ENCODE peak calls at places on chromosomes 16 and 17, in four cellular contexts. V, O, M and K are unnamed samples. For H3K27me3, the result is how much of the 10 kb centered on the place peaks cover.

GRCh38 chr17:76659928-76660614 is 16.5 kb upstream of the ST6GALNAC1 start:
- DNase-seq in V (peak), O (no peak), M (peak), K (no peak)

GRCh38 chr17:77206125-77206523 is 65.4 kb downstream of the SEC14L1 start:
- DNase-seq in V (no peak), O (no peak), M (no peak), K (no peak)

GRCh38 chr16:9050102-9050830 is 41.2 kb upstream of the HAPSTR1 start:
- DNase-seq in V (no peak), O (peak), M (peak), K (no peak)

GRCh38 chr17:30600062-30600829 is 123.0 kb downstream of the GOSR1 start:
- DNase-seq in V (peak), O (peak), M (peak), K (peak)

GRCh38 chr16:82653550-82654511 is 27.1 kb downstream of the CDH13 start:
- DNase-seq in V (no peak), O (peak), M (peak), K (peak)

GRCh38 chr17:21573961-21574610 is 118.2 kb upstream of the KCNJ18 start:
- DNase-seq in V (no peak), O (peak), M (no peak), K (peak)

GRCh38 chr17:39636927-39637736 is at the start of gene STARD3:
- DNase-seq in V (peak), O (peak), M (peak), K (peak)

GRCh38 chr17:54901230-54901847 is 687 bp downstream of the TOM1L1 start:
- DNase-seq in V (peak), O (peak), M (peak), K (peak)

GRCh38 chr16:22358000-22358399 is 16.4 kb downstream of the CDR2 start:
- DNase-seq in V (no peak), O (peak), M (no peak), K (no peak)

GRCh38 chr17:6554871-6555330 is 1.5 kb downstream of the PITPNM3 start:
- DNase-seq in V (no peak), O (no peak), M (peak), K (no peak)

GRCh38 chr16:86334062-86334461 is 176.3 kb upstream of the FOXF1 start:
- DNase-seq in V (no peak), O (no peak), M (no peak), K (no peak)

GRCh38 chr16:1990336-1991134 is 765 bp downstream of the SYNGR3 start:
- DNase-seq in V (no peak), O (no peak), M (no peak), K (no peak)

GRCh38 chr16:66290431-66290830 is 76.1 kb upstream of the CDH5 start:
- DNase-seq in V (no peak), O (no peak), M (no peak), K (no peak)

GRCh38 chr16:13402601-13403000 is 501.2 kb downstream of the SHISA9 start:
- DNase-seq in V (peak), O (peak), M (no peak), K (no peak)

GRCh38 chr17:80987941-80988461 is 3.6 kb upstream of the CHMP6 start:
- DNase-seq in V (no peak), O (no peak), M (no peak), K (no peak)

GRCh38 chr16:68388124-68388523 is 60.2 kb downstream of the SMPD3 start:
- DNase-seq in V (no peak), O (no peak), M (no peak), K (no peak)

GRCh38 chr17:40067710-40068109 is 4.9 kb downstream of the THRA start:
- DNase-seq in V (no peak), O (no peak), M (no peak), K (no peak)

GRCh38 chr17:70478883-70479282 is 309.6 kb downstream of the KCNJ2 start:
- DNase-seq in V (no peak), O (no peak), M (no peak), K (no peak)

GRCh38 chr17:42795061-42795460 is 3.4 kb downstream of the COA3 start:
- DNase-seq in V (no peak), O (no peak), M (no peak), K (no peak)

GRCh38 chr17:80882323-80882722 is 109.3 kb upstream of the CHMP6 start:
- DNase-seq in V (no peak), O (no peak), M (no peak), K (no peak)

GRCh38 chr17:42387663-42388380 is 420 bp downstream of the STAT3 start:
- DNase-seq in V (peak), O (no peak), M (no peak), K (peak)

GRCh38 chr17:68074279-68074678 is 38.7 kb downstream of the KPNA2 start:
- DNase-seq in V (no peak), O (no peak), M (no peak), K (no peak)

GRCh38 chr17:48111937-48112241 is 4.3 kb downstream of the SNX11 start:
- DNase-seq in V (no peak), O (no peak), M (no peak), K (no peak)

DNA sequence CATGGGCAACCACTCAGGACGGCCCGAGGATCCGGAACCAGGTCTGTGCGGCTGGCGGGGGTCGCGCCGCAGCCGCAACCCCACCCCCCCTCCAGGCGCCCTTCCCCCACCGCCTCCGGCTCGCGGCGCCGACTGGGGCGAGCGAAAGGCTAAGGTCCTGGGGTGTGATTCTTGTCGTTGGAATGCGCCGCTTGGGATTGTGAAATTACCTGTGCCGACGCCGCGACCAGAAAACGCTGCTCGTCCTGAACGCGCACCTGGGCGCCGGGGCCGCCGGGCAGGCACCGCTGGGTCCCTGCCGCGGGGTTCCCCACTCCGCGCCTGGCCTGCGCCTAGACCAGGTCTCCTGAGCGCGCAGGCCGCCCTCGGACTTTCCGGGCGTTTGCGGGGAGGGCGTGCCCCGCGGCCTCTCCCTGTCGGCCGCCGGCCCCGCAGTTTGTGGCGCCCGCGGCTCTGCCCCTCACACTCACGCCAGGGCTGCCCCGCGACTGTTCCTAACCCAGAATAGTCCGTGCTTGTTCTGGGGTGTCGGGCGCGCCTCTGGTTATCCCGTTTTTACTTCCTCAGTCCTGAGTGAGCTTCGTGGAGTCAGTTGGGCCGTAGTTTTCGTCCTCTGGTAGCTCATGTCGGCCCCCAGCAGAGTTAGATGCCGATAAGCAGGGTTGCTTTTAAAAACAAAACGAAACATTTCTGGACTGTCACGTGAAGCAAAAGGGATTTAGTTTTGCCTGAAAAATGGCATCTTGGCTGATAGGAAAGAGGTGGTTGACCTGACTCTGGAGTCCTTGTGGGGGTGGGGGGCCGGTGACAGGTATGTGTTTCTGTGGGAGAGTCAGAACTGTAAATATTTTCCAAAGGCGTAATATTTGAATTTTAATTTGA is 147.3 kb downstream of the SPECC1 start:
- DNase-seq in V (peak), O (peak), M (peak), K (peak)
- H2AFZ ChIP-seq in V (peak), O (peak), M (peak), K (peak)

DNA sequence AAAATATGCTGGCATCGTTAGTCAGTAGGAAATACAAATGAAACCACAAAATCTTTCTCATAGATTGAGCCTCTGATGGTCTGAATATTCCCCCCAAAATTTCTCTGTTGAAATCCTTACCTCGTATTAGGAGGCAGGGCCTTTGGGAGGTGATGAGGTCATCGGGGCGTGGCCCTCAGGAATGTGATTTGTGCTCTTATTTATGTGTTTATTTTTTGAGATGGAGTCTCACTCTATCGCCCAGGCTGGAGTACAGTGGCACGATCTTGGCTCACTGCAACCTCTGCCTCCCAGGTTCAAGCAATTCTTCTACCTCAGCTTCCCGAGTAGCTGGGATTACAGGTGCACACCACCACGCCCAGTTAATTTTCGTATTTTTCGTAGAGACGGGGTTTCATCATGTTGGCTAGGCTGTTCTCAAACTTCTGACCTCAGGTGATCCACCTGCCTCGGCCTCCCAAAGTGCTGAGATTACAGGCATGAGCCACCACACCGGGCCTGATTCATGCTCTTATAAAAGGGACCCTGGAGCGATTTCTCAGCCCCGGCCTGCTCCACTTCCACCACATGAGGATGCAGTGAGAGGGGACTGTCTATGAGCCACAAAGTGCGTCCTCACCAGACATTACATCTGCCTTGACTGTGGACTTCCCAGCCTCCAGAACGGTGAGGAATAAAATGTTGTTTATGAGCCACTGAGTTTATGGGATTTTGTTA is 53.1 kb downstream of the DNAH17 start:
- DNase-seq in V (peak), O (no peak), M (peak), K (no peak)
- H3K27me3 ChIP-seq in V (under half), O (under half), M (under half), K (under half)

GRCh38 chr17:17420561-17421269 is 56.1 kb upstream of the MED9 start:
- DNase-seq in V (no peak), O (no peak), M (no peak), K (no peak)

GRCh38 chr17:17422641-17423040 is 54.2 kb upstream of the MED9 start:
- DNase-seq in V (no peak), O (no peak), M (no peak), K (no peak)

GRCh38 chr17:17421346-17422216 is 55.2 kb upstream of the MED9 start:
- DNase-seq in V (no peak), O (no peak), M (no peak), K (no peak)

GRCh38 chr17:17423656-17424055 is 53.1 kb upstream of the MED9 start:
- DNase-seq in V (no peak), O (no peak), M (no peak), K (no peak)

GRCh38 chr17:17422217-17422610 is 54.6 kb upstream of the MED9 start:
- DNase-seq in V (no peak), O (no peak), M (no peak), K (no peak)
- H3K4me2 ChIP-seq in V (no peak), O (no peak), M (no peak), K (no peak)

DNA sequence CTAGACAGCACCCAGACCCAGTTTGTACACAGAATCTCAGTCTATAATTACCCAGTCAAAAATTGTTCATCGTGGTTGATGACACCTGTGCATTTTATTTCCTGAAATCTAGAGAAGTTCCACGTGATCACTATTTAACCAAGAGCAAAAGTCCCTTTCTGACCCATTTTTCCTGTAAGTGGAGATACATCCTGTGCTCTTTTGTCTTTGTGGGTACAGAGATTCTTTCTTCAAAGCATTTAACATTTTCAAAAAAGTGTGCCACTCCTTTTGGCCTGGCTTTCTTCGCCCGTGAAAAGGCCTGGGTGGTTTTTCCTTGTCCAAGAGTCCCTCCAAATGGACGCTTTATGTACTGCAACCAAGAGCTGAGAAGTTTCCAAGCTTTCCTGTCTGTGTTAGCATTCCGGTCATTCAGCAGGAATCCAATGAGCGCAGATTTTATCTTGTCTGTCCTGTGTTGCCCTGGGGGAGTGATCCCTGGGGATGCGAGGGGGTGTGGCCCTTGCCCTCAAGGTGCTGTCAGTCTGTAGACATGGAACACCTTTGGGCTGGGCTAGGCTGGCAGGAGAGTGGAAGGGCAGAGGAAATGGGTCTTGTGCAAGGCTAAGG is 161.1 kb upstream of the CACNG5 start:
- DNase-seq in V (peak), O (peak), M (peak), K (peak)
- H2AFZ ChIP-seq in V (no peak), O (no peak), M (peak), K (peak)

DNA sequence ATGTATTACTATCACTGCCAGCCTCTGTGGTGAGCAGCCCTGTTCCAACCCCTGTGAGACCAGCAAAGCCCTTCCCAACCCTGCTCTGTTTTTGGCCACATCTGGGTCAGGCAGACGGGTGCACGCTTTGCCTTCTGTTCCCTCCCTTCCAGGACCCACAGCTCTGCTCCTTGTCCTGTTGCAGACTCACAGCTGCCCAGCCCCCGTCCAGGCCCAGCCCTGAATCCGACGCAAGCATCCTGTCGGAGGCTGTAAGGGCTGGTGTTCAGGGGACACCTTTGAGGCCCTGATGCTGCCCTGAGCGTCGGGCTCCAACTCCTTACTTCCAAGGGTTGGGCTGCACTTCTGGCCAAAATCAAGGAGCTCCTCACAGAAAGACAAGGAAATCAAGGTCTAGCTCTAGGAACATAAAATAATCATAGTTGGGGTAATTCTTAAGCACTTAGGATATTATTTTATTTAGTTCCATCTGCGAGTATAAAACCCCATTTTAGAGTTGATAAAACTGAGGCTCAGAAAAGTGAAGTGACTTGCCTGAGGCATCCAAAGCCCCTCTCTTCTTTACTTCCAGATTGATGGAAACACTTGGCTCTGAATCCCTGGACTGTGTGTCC is 14.3 kb upstream of the SRCIN1 start:
- DNase-seq in V (no peak), O (no peak), M (no peak), K (no peak)
- H3K27me3 ChIP-seq in V (under half), O (under half), M (under half), K (under half)

GRCh38 chr16:12228079-12228606 is 251.6 kb downstream of the SNX29 start:
- DNase-seq in V (no peak), O (no peak), M (no peak), K (no peak)

GRCh38 chr16:12229759-12230594 is 253.4 kb downstream of the SNX29 start:
- DNase-seq in V (no peak), O (peak), M (peak), K (no peak)

GRCh38 chr16:12231666-12232065 is 255.1 kb downstream of the SNX29 start:
- DNase-seq in V (no peak), O (peak), M (peak), K (peak)

GRCh38 chr16:12225816-12226480 is 249.4 kb downstream of the SNX29 start:
- DNase-seq in V (no peak), O (peak), M (no peak), K (peak)

DNA sequence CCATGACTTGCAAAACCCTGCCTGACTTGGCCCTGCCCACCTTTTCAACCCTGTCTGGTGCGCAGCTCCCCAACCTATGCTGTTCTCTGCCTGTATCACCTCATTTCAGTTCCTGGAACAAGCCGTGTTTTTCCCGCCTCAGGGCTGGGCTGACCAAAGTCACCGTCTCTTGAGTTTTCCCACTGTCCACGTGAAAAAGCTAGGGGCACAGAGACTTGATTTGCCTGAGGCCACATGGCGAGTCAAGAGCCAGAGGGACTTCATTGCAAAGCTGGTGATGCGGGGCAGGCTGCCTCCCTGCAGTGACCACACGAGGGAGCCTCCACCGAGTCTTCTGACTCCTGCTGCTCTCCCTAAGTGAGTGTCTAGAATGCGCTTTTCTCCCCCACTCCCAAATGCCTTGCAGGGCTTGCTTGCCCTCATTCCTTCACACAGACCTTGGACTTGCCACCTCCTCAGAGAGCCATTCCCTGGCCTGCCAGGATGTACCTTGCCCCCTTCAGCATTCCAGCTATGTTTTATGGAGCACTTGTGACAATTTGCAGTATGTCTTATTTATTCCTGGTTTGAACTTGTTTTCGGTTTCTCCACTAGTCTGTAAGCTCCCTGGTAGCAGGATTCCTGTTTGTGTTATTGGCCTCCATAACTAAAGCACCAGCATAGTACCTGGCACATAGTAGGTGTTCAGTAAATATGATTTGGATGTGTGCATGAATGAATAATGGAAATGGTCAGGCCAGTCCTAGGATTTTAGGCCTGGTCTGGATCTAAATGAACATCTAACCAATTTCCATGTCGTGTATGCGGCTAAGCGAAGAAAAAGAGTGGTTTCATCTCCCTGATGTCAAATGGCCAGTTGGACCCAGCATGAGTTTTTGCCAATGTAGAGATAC is 252.3 kb downstream of the SNX29 start:
- DNase-seq in V (peak), O (peak), M (peak), K (peak)
- H3K4me2 ChIP-seq in V (no peak), O (no peak), M (peak), K (no peak)

DNA sequence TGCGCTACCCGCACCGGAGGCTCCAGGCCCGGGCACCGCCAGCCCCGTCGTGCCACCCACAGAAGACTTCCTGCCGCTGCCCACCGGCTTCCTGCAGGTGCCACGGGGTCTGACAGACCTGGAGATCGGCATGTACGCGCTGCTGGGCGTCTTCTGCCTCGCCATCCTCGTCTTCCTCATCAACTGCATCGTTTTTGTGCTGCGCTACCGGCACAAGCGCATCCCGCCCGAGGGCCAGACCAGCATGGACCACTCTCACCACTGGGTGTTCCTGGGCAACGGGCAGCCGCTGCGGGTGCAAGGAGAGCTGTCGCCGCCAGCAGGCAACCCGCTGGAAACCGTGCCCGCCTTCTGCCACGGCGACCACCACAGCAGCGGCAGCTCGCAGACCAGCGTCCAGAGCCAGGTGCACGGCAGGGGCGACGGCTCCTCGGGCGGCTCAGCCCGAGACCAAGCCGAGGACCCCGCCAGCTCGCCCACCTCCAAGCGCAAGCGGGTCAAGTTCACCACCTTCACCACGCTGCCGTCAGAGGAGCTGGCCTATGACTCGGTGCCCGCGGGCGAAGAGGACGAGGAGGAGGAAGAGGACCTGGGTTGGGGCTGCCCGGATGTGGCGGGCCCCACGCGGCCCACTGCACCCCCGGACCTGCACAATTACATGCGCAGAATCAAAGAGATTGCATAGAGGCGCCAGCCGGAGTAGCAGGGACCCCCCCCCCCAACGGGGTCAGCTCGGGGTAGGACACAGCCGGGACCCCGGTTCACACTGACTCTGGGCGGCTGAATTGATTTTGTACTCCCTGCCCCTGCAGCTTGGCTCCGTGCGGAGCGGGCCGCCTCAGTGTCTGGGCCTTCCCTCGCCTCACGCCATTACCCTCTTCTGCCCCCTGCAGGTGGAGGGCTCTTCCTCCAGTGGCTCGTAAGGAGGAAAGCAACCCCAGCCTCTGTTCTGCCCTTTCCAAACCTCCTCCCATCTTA is 58.5 kb downstream of the TMEM132E start:
- DNase-seq in V (peak), O (peak), M (peak), K (peak)
- H2AFZ ChIP-seq in V (no peak), O (no peak), M (no peak), K (peak)

GRCh38 chr16:47939690-47940089 is 216.1 kb downstream of the ABCC12 start:
- DNase-seq in V (no peak), O (no peak), M (peak), K (peak)
- H3K27me3 ChIP-seq in V (under half), O (under half), M (under half), K (under half)

GRCh38 chr16:57165483-57165882 is 20.4 kb downstream of the PSME3IP1 start:
- DNase-seq in V (no peak), O (no peak), M (no peak), K (no peak)
- H3K4me2 ChIP-seq in V (no peak), O (no peak), M (no peak), K (no peak)